ENCODE peak calls at places on chromosomes 2 and 18, in six cellular contexts. One of them, this sample, is unnamed.

GRCh38 chr2:129761569-129762021 is 217.9 kb upstream of the RAB6C start:
- DNase-seq in dermis blood vessel endothelial cell: no peak
- DNase-seq in midbrain: no peak
- DNase-seq in stimulated activated naive CD4-positive, alpha-beta T cell: no peak
- DNase-seq in fibroblast of gingiva: no peak
- DNase-seq in RPMI7951: no peak
- DNase-seq in this sample: no peak

GRCh38 chr2:228841877-228842276 is 429.2 kb downstream of the PID1 start:
- DNase-seq in dermis blood vessel endothelial cell: no peak
- DNase-seq in midbrain: no peak
- DNase-seq in stimulated activated naive CD4-positive, alpha-beta T cell: no peak
- DNase-seq in fibroblast of gingiva: peak; percentile 76
- DNase-seq in RPMI7951: peak; percentile 35
- DNase-seq in this sample: no peak

GRCh38 chr2:61125798-61126197 is 36.2 kb upstream of the C2orf74 start:
- DNase-seq in dermis blood vessel endothelial cell: no peak
- DNase-seq in midbrain: no peak
- DNase-seq in stimulated activated naive CD4-positive, alpha-beta T cell: no peak
- DNase-seq in fibroblast of gingiva: no peak
- DNase-seq in RPMI7951: no peak
- DNase-seq in this sample: no peak

GRCh38 chr2:2024751-2025481 is 280.6 kb upstream of the PXDN start:
- DNase-seq in dermis blood vessel endothelial cell: no peak
- DNase-seq in midbrain: no peak
- DNase-seq in stimulated activated naive CD4-positive, alpha-beta T cell: no peak
- DNase-seq in fibroblast of gingiva: no peak
- DNase-seq in RPMI7951: no peak
- DNase-seq in this sample: no peak

GRCh38 chr18:23995180-23995579 is 19.4 kb upstream of the TTC39C start:
- DNase-seq in dermis blood vessel endothelial cell: no peak
- DNase-seq in midbrain: no peak
- DNase-seq in stimulated activated naive CD4-positive, alpha-beta T cell: no peak
- DNase-seq in fibroblast of gingiva: no peak
- DNase-seq in RPMI7951: no peak
- DNase-seq in this sample: no peak

GRCh38 chr2:17171446-17172049 is 346.7 kb downstream of the RAD51AP2 start:
- DNase-seq in dermis blood vessel endothelial cell: no peak
- DNase-seq in midbrain: peak; percentile 37
- DNase-seq in stimulated activated naive CD4-positive, alpha-beta T cell: no peak
- DNase-seq in fibroblast of gingiva: no peak
- DNase-seq in RPMI7951: no peak
- DNase-seq in this sample: peak; percentile 25

GRCh38 chr2:42929577-42929984 is 137.2 kb upstream of the HAAO start:
- DNase-seq in dermis blood vessel endothelial cell: no peak
- DNase-seq in midbrain: no peak
- DNase-seq in stimulated activated naive CD4-positive, alpha-beta T cell: no peak
- DNase-seq in fibroblast of gingiva: no peak
- DNase-seq in RPMI7951: no peak
- DNase-seq in this sample: no peak

GRCh38 chr18:76981388-76981968 is 151.1 kb downstream of the MBP start:
- DNase-seq in dermis blood vessel endothelial cell: no peak
- DNase-seq in midbrain: no peak
- DNase-seq in stimulated activated naive CD4-positive, alpha-beta T cell: no peak
- DNase-seq in fibroblast of gingiva: no peak
- DNase-seq in RPMI7951: no peak
- DNase-seq in this sample: no peak

GRCh38 chr2:202780514-202781021 is 91.0 kb downstream of the ICA1L start:
- DNase-seq in dermis blood vessel endothelial cell: peak; percentile 30
- DNase-seq in midbrain: no peak
- DNase-seq in stimulated activated naive CD4-positive, alpha-beta T cell: no peak
- DNase-seq in fibroblast of gingiva: no peak
- DNase-seq in RPMI7951: peak; percentile 82
- DNase-seq in this sample: no peak

GRCh38 chr2:217929757-217930707 is 72.8 kb downstream of the TNS1 start:
- DNase-seq in dermis blood vessel endothelial cell: no peak
- DNase-seq in midbrain: no peak
- DNase-seq in stimulated activated naive CD4-positive, alpha-beta T cell: no peak
- DNase-seq in fibroblast of gingiva: peak; percentile 51
- DNase-seq in RPMI7951: no peak
- DNase-seq in this sample: no peak

GRCh38 chr2:108632748-108633147 is 86.5 kb upstream of the RANBP2 start:
- DNase-seq in dermis blood vessel endothelial cell: no peak
- DNase-seq in midbrain: no peak
- DNase-seq in stimulated activated naive CD4-positive, alpha-beta T cell: no peak
- DNase-seq in fibroblast of gingiva: no peak
- DNase-seq in RPMI7951: no peak
- DNase-seq in this sample: no peak

GRCh38 chr18:60020107-60020925 is 120.5 kb downstream of the PMAIP1 start:
- DNase-seq in dermis blood vessel endothelial cell: no peak
- DNase-seq in midbrain: no peak
- DNase-seq in stimulated activated naive CD4-positive, alpha-beta T cell: no peak
- DNase-seq in fibroblast of gingiva: peak; percentile 45
- DNase-seq in RPMI7951: no peak
- DNase-seq in this sample: no peak

GRCh38 chr2:3488768-3489448 is 30.4 kb downstream of the ADI1 start:
- DNase-seq in dermis blood vessel endothelial cell: no peak
- DNase-seq in midbrain: no peak
- DNase-seq in stimulated activated naive CD4-positive, alpha-beta T cell: no peak
- DNase-seq in fibroblast of gingiva: no peak
- DNase-seq in RPMI7951: no peak
- DNase-seq in this sample: no peak

GRCh38 chr18:26406854-26407517 is 141.4 kb downstream of the KCTD1 start:
- DNase-seq in dermis blood vessel endothelial cell: no peak
- DNase-seq in midbrain: no peak
- DNase-seq in stimulated activated naive CD4-positive, alpha-beta T cell: no peak
- DNase-seq in fibroblast of gingiva: no peak
- DNase-seq in RPMI7951: no peak
- DNase-seq in this sample: no peak

GRCh38 chr18:2971741-2972552 is 41.0 kb downstream of the LPIN2 start:
- DNase-seq in dermis blood vessel endothelial cell: no peak
- DNase-seq in midbrain: no peak
- DNase-seq in stimulated activated naive CD4-positive, alpha-beta T cell: peak; percentile 48
- DNase-seq in fibroblast of gingiva: no peak
- DNase-seq in RPMI7951: peak; percentile 35
- DNase-seq in this sample: peak; percentile 22

GRCh38 chr2:112876971-112877361 is 34.0 kb upstream of the IL37 start:
- DNase-seq in dermis blood vessel endothelial cell: no peak
- DNase-seq in midbrain: no peak
- DNase-seq in stimulated activated naive CD4-positive, alpha-beta T cell: no peak
- DNase-seq in fibroblast of gingiva: no peak
- DNase-seq in RPMI7951: peak; percentile 42
- DNase-seq in this sample: no peak

GRCh38 chr18:11585596-11585995 is 23.8 kb upstream of the SLC35G4 start:
- DNase-seq in dermis blood vessel endothelial cell: no peak
- DNase-seq in midbrain: no peak
- DNase-seq in stimulated activated naive CD4-positive, alpha-beta T cell: no peak
- DNase-seq in fibroblast of gingiva: no peak
- DNase-seq in RPMI7951: no peak
- DNase-seq in this sample: no peak

This sample was measured in cerebellar cortex.